ENCODE peak calls at places on chromosomes 16 and 17, in seven cellular contexts. One of them, this sample, is unnamed.

GRCh38 chr16:15771694-15772093 is 85.1 kb downstream of the MYH11 start:
- DNase-seq in stimulated activated CD4-positive, alpha-beta T cell treated with anti-CD3 and anti-CD28 coated beads, TNF-alpha, amount 100 ng/mL, for 24 hours: no peak
- DNase-seq in prostate gland: no peak
- DNase-seq in DND-41: no peak
- DNase-seq in activated naive CD4-positive, alpha-beta T cell: no peak
- DNase-seq in Right ventricle myocardium superior: no peak
- DNase-seq in iPS-NIHi11: no peak
- DNase-seq in this sample: no peak

GRCh38 chr17:7587831-7588230 is 2.1 kb downstream of the SOX15 start:
- DNase-seq in stimulated activated CD4-positive, alpha-beta T cell treated with anti-CD3 and anti-CD28 coated beads, TNF-alpha, amount 100 ng/mL, for 24 hours: no peak
- DNase-seq in prostate gland: no peak
- DNase-seq in DND-41: no peak
- DNase-seq in activated naive CD4-positive, alpha-beta T cell: no peak
- DNase-seq in Right ventricle myocardium superior: no peak
- DNase-seq in iPS-NIHi11: no peak
- DNase-seq in this sample: no peak

GRCh38 chr17:72466199-72466598 is 345.4 kb downstream of the SOX9 start:
- DNase-seq in stimulated activated CD4-positive, alpha-beta T cell treated with anti-CD3 and anti-CD28 coated beads, TNF-alpha, amount 100 ng/mL, for 24 hours: no peak
- DNase-seq in prostate gland: no peak
- DNase-seq in DND-41: no peak
- DNase-seq in activated naive CD4-positive, alpha-beta T cell: no peak
- DNase-seq in Right ventricle myocardium superior: no peak
- DNase-seq in iPS-NIHi11: no peak
- DNase-seq in this sample: no peak

GRCh38 chr16:21985524-21985923 is 15.4 kb downstream of the PDZD9 start:
- DNase-seq in stimulated activated CD4-positive, alpha-beta T cell treated with anti-CD3 and anti-CD28 coated beads, TNF-alpha, amount 100 ng/mL, for 24 hours: no peak
- DNase-seq in prostate gland: no peak
- DNase-seq in DND-41: no peak
- DNase-seq in activated naive CD4-positive, alpha-beta T cell: no peak
- DNase-seq in Right ventricle myocardium superior: no peak
- DNase-seq in iPS-NIHi11: no peak
- DNase-seq in this sample: no peak

GRCh38 chr16:10519929-10520868 is 60.2 kb downstream of the EMP2 start:
- DNase-seq in stimulated activated CD4-positive, alpha-beta T cell treated with anti-CD3 and anti-CD28 coated beads, TNF-alpha, amount 100 ng/mL, for 24 hours: no peak
- DNase-seq in prostate gland: peak
- DNase-seq in DND-41: no peak
- DNase-seq in activated naive CD4-positive, alpha-beta T cell: no peak
- DNase-seq in Right ventricle myocardium superior: no peak
- DNase-seq in iPS-NIHi11: no peak
- DNase-seq in this sample: no peak

GRCh38 chr16:397135-397661 is at the start of gene NME4:
- DNase-seq in stimulated activated CD4-positive, alpha-beta T cell treated with anti-CD3 and anti-CD28 coated beads, TNF-alpha, amount 100 ng/mL, for 24 hours: no peak
- DNase-seq in prostate gland: no peak
- DNase-seq in DND-41: peak
- DNase-seq in activated naive CD4-positive, alpha-beta T cell: peak
- DNase-seq in Right ventricle myocardium superior: peak
- DNase-seq in iPS-NIHi11: peak
- DNase-seq in this sample: no peak

GRCh38 chr16:71726491-71727319 is 2.2 kb upstream of the PHLPP2 start:
- DNase-seq in stimulated activated CD4-positive, alpha-beta T cell treated with anti-CD3 and anti-CD28 coated beads, TNF-alpha, amount 100 ng/mL, for 24 hours: no peak
- DNase-seq in prostate gland: no peak
- DNase-seq in DND-41: no peak
- DNase-seq in activated naive CD4-positive, alpha-beta T cell: no peak
- DNase-seq in Right ventricle myocardium superior: no peak
- DNase-seq in iPS-NIHi11: no peak
- DNase-seq in this sample: no peak

GRCh38 chr16:48535831-48536599 is 74.0 kb downstream of the N4BP1 start:
- DNase-seq in stimulated activated CD4-positive, alpha-beta T cell treated with anti-CD3 and anti-CD28 coated beads, TNF-alpha, amount 100 ng/mL, for 24 hours: no peak
- DNase-seq in prostate gland: peak
- DNase-seq in DND-41: peak
- DNase-seq in activated naive CD4-positive, alpha-beta T cell: no peak
- DNase-seq in Right ventricle myocardium superior: peak
- DNase-seq in iPS-NIHi11: peak
- DNase-seq in this sample: peak

GRCh38 chr17:32335647-32336046 is 6.3 kb downstream of the C17orf75 start:
- DNase-seq in stimulated activated CD4-positive, alpha-beta T cell treated with anti-CD3 and anti-CD28 coated beads, TNF-alpha, amount 100 ng/mL, for 24 hours: no peak
- DNase-seq in prostate gland: no peak
- DNase-seq in DND-41: no peak
- DNase-seq in activated naive CD4-positive, alpha-beta T cell: no peak
- DNase-seq in Right ventricle myocardium superior: no peak
- DNase-seq in iPS-NIHi11: no peak
- DNase-seq in this sample: no peak

GRCh38 chr17:68868708-68869107 is 86.5 kb downstream of the ABCA8 start:
- DNase-seq in stimulated activated CD4-positive, alpha-beta T cell treated with anti-CD3 and anti-CD28 coated beads, TNF-alpha, amount 100 ng/mL, for 24 hours: no peak
- DNase-seq in prostate gland: no peak
- DNase-seq in DND-41: no peak
- DNase-seq in activated naive CD4-positive, alpha-beta T cell: no peak
- DNase-seq in Right ventricle myocardium superior: no peak
- DNase-seq in iPS-NIHi11: no peak
- DNase-seq in this sample: no peak

GRCh38 chr16:58306327-58306726 is 11.5 kb upstream of the PRSS54 start:
- DNase-seq in stimulated activated CD4-positive, alpha-beta T cell treated with anti-CD3 and anti-CD28 coated beads, TNF-alpha, amount 100 ng/mL, for 24 hours: peak
- DNase-seq in prostate gland: no peak
- DNase-seq in DND-41: peak
- DNase-seq in activated naive CD4-positive, alpha-beta T cell: peak
- DNase-seq in Right ventricle myocardium superior: no peak
- DNase-seq in iPS-NIHi11: no peak
- DNase-seq in this sample: no peak

GRCh38 chr17:19648475-19649406 is at the start of gene ALDH3A2:
- DNase-seq in stimulated activated CD4-positive, alpha-beta T cell treated with anti-CD3 and anti-CD28 coated beads, TNF-alpha, amount 100 ng/mL, for 24 hours: peak
- DNase-seq in prostate gland: peak
- DNase-seq in DND-41: no peak
- DNase-seq in activated naive CD4-positive, alpha-beta T cell: peak
- DNase-seq in Right ventricle myocardium superior: peak
- DNase-seq in iPS-NIHi11: peak
- DNase-seq in this sample: peak

GRCh38 chr17:77088455-77089117 is 52.2 kb upstream of the SEC14L1 start:
- DNase-seq in stimulated activated CD4-positive, alpha-beta T cell treated with anti-CD3 and anti-CD28 coated beads, TNF-alpha, amount 100 ng/mL, for 24 hours: peak
- DNase-seq in prostate gland: peak
- DNase-seq in DND-41: peak
- DNase-seq in activated naive CD4-positive, alpha-beta T cell: peak
- DNase-seq in Right ventricle myocardium superior: peak
- DNase-seq in iPS-NIHi11: peak
- DNase-seq in this sample: peak

GRCh38 chr17:69501591-69502468 is 87.3 kb downstream of the MAP2K6 start:
- DNase-seq in stimulated activated CD4-positive, alpha-beta T cell treated with anti-CD3 and anti-CD28 coated beads, TNF-alpha, amount 100 ng/mL, for 24 hours: no peak
- DNase-seq in prostate gland: peak
- DNase-seq in DND-41: no peak
- DNase-seq in activated naive CD4-positive, alpha-beta T cell: no peak
- DNase-seq in Right ventricle myocardium superior: no peak
- DNase-seq in iPS-NIHi11: peak
- DNase-seq in this sample: no peak

GRCh38 chr16:57809843-57810196 is 7.5 kb upstream of the KIFC3 start:
- DNase-seq in stimulated activated CD4-positive, alpha-beta T cell treated with anti-CD3 and anti-CD28 coated beads, TNF-alpha, amount 100 ng/mL, for 24 hours: no peak
- DNase-seq in prostate gland: no peak
- DNase-seq in DND-41: peak
- DNase-seq in activated naive CD4-positive, alpha-beta T cell: no peak
- DNase-seq in Right ventricle myocardium superior: no peak
- DNase-seq in iPS-NIHi11: no peak
- DNase-seq in this sample: no peak

GRCh38 chr17:1042486-1042885 is 45.6 kb downstream of the TIMM22 start:
- DNase-seq in stimulated activated CD4-positive, alpha-beta T cell treated with anti-CD3 and anti-CD28 coated beads, TNF-alpha, amount 100 ng/mL, for 24 hours: no peak
- DNase-seq in prostate gland: no peak
- DNase-seq in DND-41: no peak
- DNase-seq in activated naive CD4-positive, alpha-beta T cell: no peak
- DNase-seq in Right ventricle myocardium superior: peak
- DNase-seq in iPS-NIHi11: no peak
- DNase-seq in this sample: no peak

GRCh38 chr17:77312786-77313599 is 172.2 kb downstream of the SEC14L1 start:
- DNase-seq in stimulated activated CD4-positive, alpha-beta T cell treated with anti-CD3 and anti-CD28 coated beads, TNF-alpha, amount 100 ng/mL, for 24 hours: no peak
- DNase-seq in prostate gland: no peak
- DNase-seq in DND-41: no peak
- DNase-seq in activated naive CD4-positive, alpha-beta T cell: no peak
- DNase-seq in Right ventricle myocardium superior: peak
- DNase-seq in iPS-NIHi11: no peak
- DNase-seq in this sample: peak

GRCh38 chr17:8965394-8966168 is at the start of gene PIK3R5:
- DNase-seq in stimulated activated CD4-positive, alpha-beta T cell treated with anti-CD3 and anti-CD28 coated beads, TNF-alpha, amount 100 ng/mL, for 24 hours: peak
- DNase-seq in prostate gland: no peak
- DNase-seq in DND-41: peak
- DNase-seq in activated naive CD4-positive, alpha-beta T cell: peak
- DNase-seq in Right ventricle myocardium superior: peak
- DNase-seq in iPS-NIHi11: peak
- DNase-seq in this sample: peak

GRCh38 chr17:39666601-39667261 is 1.5 kb upstream of the PNMT start:
- DNase-seq in stimulated activated CD4-positive, alpha-beta T cell treated with anti-CD3 and anti-CD28 coated beads, TNF-alpha, amount 100 ng/mL, for 24 hours: no peak
- DNase-seq in prostate gland: no peak
- DNase-seq in DND-41: no peak
- DNase-seq in activated naive CD4-positive, alpha-beta T cell: no peak
- DNase-seq in Right ventricle myocardium superior: peak
- DNase-seq in iPS-NIHi11: no peak
- DNase-seq in this sample: peak

GRCh38 chr17:37614823-37615222 is 5.6 kb upstream of the SYNRG start:
- DNase-seq in stimulated activated CD4-positive, alpha-beta T cell treated with anti-CD3 and anti-CD28 coated beads, TNF-alpha, amount 100 ng/mL, for 24 hours: no peak
- DNase-seq in prostate gland: no peak
- DNase-seq in DND-41: no peak
- DNase-seq in activated naive CD4-positive, alpha-beta T cell: no peak
- DNase-seq in Right ventricle myocardium superior: no peak
- DNase-seq in iPS-NIHi11: no peak
- DNase-seq in this sample: no peak

GRCh38 chr17:4520881-4521600 is 22.4 kb downstream of the SPNS2 start:
- DNase-seq in stimulated activated CD4-positive, alpha-beta T cell treated with anti-CD3 and anti-CD28 coated beads, TNF-alpha, amount 100 ng/mL, for 24 hours: no peak
- DNase-seq in prostate gland: peak
- DNase-seq in DND-41: no peak
- DNase-seq in activated naive CD4-positive, alpha-beta T cell: no peak
- DNase-seq in Right ventricle myocardium superior: peak
- DNase-seq in iPS-NIHi11: no peak
- DNase-seq in this sample: no peak

GRCh38 chr17:7388856-7389255 is 5.5 kb downstream of the PLSCR3 start:
- DNase-seq in stimulated activated CD4-positive, alpha-beta T cell treated with anti-CD3 and anti-CD28 coated beads, TNF-alpha, amount 100 ng/mL, for 24 hours: no peak
- DNase-seq in prostate gland: no peak
- DNase-seq in DND-41: no peak
- DNase-seq in activated naive CD4-positive, alpha-beta T cell: no peak
- DNase-seq in Right ventricle myocardium superior: no peak
- DNase-seq in iPS-NIHi11: no peak
- DNase-seq in this sample: no peak